ENCODE peak calls at places on chromosomes 2 and 18, in four cellular contexts. T is neuronal stem cell; R is CD8-positive, alpha-beta T cell; E is H7. X is an unnamed sample.

GRCh38 chr2:173741715-173742114 is 223.5 kb downstream of the SP3 start:
- DNase-seq in R (no peak), E (no peak), T (no peak), X (peak)

GRCh38 chr2:55743583-55743982 is 49.9 kb upstream of the PNPT1 start:
- DNase-seq in E (no peak), R (no peak), T (no peak), X (no peak)

GRCh38 chr2:3814846-3815245 is 111.5 kb downstream of the DCDC2C start:
- DNase-seq in R (no peak), T (no peak), E (no peak), X (no peak)

GRCh38 chr2:26614205-26615128 is 26.7 kb downstream of the CIB4 start:
- DNase-seq in R (no peak), T (no peak), E (no peak), X (peak)

GRCh38 chr2:176251928-176252327 is 17.3 kb upstream of the MTX2 start:
- DNase-seq in E (no peak), R (no peak), T (no peak), X (no peak)

GRCh38 chr18:46152808-46153617 is 48.8 kb downstream of the HAUS1 start:
- DNase-seq in R (no peak), E (peak), T (peak), X (peak)

GRCh38 chr2:67755511-67755910 is 307.3 kb downstream of the C1D start:
- DNase-seq in E (no peak), T (no peak), R (no peak), X (no peak)

GRCh38 chr2:47386551-47386950 is 16.4 kb upstream of the MSH2 start:
- DNase-seq in R (no peak), T (no peak), E (no peak), X (no peak)

GRCh38 chr18:77071711-77072292 is 60.8 kb downstream of the MBP start:
- DNase-seq in T (no peak), R (no peak), E (no peak), X (peak)

GRCh38 chr2:129285012-129285411 is 694.5 kb upstream of the RAB6C start:
- DNase-seq in E (no peak), T (no peak), R (no peak), X (no peak)

GRCh38 chr2:19228720-19229119 is 129.7 kb downstream of the OSR1 start:
- DNase-seq in E (peak), R (no peak), T (peak), X (no peak)

GRCh38 chr18:69215151-69215550 is 185.5 kb upstream of the DOK6 start:
- DNase-seq in R (no peak), T (no peak), E (no peak), X (no peak)

GRCh38 chr2:227788556-227788955 is 25.1 kb upstream of the CCL20 start:
- DNase-seq in E (no peak), R (no peak), T (no peak), X (peak)

GRCh38 chr18:54671291-54671881 is 80.3 kb downstream of the DYNAP start:
- DNase-seq in E (peak), T (no peak), R (no peak), X (no peak)

GRCh38 chr2:239695728-239696240 is 295.0 kb upstream of the HDAC4 start:
- DNase-seq in E (no peak), T (no peak), R (no peak), X (no peak)

GRCh38 chr2:136765736-136766323 is 485 bp downstream of the THSD7B start:
- DNase-seq in R (no peak), T (no peak), E (peak), X (no peak)

DNA sequence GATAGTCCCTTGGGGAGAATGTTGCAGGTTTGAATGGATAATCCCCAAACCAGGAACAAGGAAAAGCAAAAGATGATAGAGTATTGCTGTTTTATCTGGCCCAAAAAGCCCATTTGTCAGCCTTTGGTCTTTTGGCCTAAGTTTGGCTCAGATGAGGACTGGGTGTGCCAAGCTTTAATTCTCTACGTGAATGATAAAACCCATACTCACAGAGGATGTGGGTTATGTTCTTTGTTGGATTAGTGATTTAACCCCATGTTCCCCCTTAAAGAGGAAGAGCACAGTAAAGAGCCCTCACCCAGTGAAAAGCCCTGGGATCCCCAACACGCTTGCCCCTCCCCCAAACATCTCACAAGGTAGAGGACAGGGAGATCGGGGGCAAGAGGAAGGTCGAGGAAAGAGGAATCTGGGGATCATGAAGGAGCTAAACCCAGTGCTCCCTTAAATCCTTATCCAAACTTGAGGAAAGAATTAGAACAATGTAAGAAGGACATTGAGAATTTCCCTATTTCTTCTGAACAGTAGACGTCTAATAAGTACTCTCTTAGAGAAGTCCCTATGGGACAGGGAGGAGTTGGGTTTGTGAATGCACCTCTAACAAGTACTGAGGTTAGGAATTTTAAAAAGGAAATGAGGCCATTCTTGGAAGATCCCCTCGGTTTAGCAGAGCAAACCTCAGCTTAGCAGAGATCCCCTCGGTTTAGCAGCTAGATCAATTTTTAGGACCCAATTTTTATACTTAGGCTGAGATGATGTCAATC is 105.0 kb downstream of the HIBCH start:
- DNase-seq in R (no peak), E (no peak), T (no peak), X (no peak)
- H3K4me3 ChIP-seq in R (no peak), E (no peak), T (no peak), X (no peak)

GRCh38 chr2:62217421-62217820 is 21.5 kb downstream of the B3GNT2 start:
- DNase-seq in E (no peak), T (no peak), R (no peak), X (no peak)

GRCh38 chr2:62215306-62216064 is 19.6 kb downstream of the B3GNT2 start:
- DNase-seq in R (no peak), T (no peak), E (no peak), X (peak)

GRCh38 chr2:62216616-62217015 is 20.7 kb downstream of the B3GNT2 start:
- DNase-seq in R (no peak), E (no peak), T (no peak), X (no peak)

GRCh38 chr2:62217980-62218379 is 22.1 kb downstream of the B3GNT2 start:
- DNase-seq in R (no peak), E (no peak), T (no peak), X (no peak)

GRCh38 chr2:62216113-62216512 is 20.2 kb downstream of the B3GNT2 start:
- DNase-seq in E (no peak), T (no peak), R (no peak), X (no peak)
- H3K4me3 ChIP-seq in E (no peak), T (no peak), R (no peak), X (no peak)

GRCh38 chr2:57160976-57161375 is 885.6 kb upstream of the VRK2 start:
- DNase-seq in T (no peak), R (no peak), E (no peak), X (no peak)

DNA sequence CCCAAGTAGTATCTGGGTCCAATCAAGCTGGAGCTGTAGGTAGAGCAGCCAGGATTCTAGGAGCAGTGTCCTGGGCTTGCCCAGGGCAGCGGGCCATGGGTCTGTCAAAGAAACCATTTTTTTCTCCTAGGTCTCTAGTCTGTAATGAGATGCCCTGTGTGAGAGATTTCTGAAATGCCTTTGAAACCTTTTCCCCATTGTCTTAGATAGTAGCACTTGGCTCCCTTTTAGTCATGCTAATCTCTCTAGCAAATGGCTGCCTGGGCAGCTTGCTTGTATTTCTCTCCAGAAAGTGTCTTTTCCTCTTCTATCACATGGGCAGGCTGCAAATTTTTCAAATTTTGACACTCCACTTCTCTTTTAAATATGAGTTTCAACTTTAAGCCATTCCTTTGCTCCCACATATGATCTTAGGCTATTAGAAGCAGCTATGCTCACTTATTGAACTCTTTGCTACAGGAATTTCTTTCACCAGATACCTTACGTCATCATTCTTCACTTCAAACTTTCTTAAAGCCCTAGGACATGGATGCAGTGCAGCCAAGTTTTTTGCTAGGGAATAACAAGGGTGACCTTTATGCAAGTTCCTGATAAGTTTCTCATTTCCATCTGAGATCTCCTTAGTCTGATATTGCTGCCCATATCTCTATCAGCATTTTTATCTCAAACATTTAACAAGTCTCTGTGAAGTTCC is 890.2 kb upstream of the VRK2 start:
- DNase-seq in E (peak), R (no peak), T (no peak), X (no peak)
- H3K4me3 ChIP-seq in E (no peak), R (no peak), T (no peak), X (no peak)

GRCh38 chr18:38931754-38932050 is 1366.1 kb upstream of the CELF4 start:
- DNase-seq in T (no peak), R (no peak), E (no peak), X (no peak)
- H3K4me3 ChIP-seq in T (no peak), R (no peak), E (no peak), X (no peak)

GRCh38 chr2:224957540-224958465 is 84.5 kb downstream of the DOCK10 start:
- DNase-seq in T (no peak), E (no peak), R (no peak), X (no peak)

GRCh38 chr2:224958873-224959272 is 83.4 kb downstream of the DOCK10 start:
- DNase-seq in R (no peak), E (no peak), T (no peak), X (no peak)

GRCh38 chr2:224956706-224957105 is 85.6 kb downstream of the DOCK10 start:
- DNase-seq in E (no peak), T (no peak), R (no peak), X (peak)

GRCh38 chr2:224954980-224955379 is 87.3 kb downstream of the DOCK10 start:
- DNase-seq in T (no peak), E (no peak), R (no peak), X (no peak)

GRCh38 chr2:224958466-224958857 is 83.8 kb downstream of the DOCK10 start:
- DNase-seq in R (no peak), T (no peak), E (no peak), X (no peak)
- H3K4me3 ChIP-seq in R (no peak), T (no peak), E (no peak), X (no peak)

DNA sequence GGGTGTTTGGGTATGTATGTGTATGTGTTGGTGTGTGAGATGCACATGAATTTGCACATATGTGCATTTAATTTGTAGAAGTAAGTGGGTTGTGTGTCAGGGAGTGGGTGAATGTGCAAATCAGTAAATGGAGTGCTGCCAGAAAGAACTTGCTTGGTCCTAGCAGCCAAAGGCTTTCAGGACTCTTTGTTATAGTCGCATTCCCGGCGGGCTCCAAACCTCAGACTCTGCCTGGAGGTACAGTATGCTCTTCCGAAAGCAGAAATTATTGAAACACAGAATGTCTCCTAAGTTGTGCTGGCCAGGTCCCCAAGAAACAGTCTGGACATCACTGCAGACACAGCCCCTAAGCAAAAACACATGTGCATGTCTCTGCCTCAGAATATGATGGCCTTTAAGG is 232.4 kb downstream of the INSIG2 start:
- DNase-seq in E (no peak), R (no peak), T (no peak), X (no peak)
- H3K4me3 ChIP-seq in E (no peak), R (no peak), T (no peak), X (no peak)

X was measured in thyroid gland.